ENCODE peak calls at places on chromosomes 1 and 21, in six cellular contexts. N, X, A, G, B and J are unnamed samples. For H3K9me3, the result is how much of the 10 kb centered on the place peaks cover.

GRCh38 chr1:203028067-203028783 is 1.9 kb downstream of the PPFIA4 start:
- DNase-seq in G (no peak), N (no peak), X (no peak), A (no peak), B (peak), J (no peak)

GRCh38 chr1:47440849-47441170 is 3.0 kb downstream of the FOXD2 start:
- DNase-seq in X (no peak), B (peak), G (no peak), A (no peak), N (no peak), J (no peak)

GRCh38 chr1:20610950-20611349 is 22.1 kb downstream of the CDA start:
- DNase-seq in B (no peak), A (no peak), G (no peak), X (no peak), N (peak), J (no peak)

GRCh38 chr1:216054593-216054992 is 368.7 kb downstream of the USH2A start:
- DNase-seq in G (no peak), B (no peak), N (no peak), X (no peak), A (no peak), J (no peak)

GRCh38 chr21:37765501-37765900 is 150.8 kb downstream of the KCNJ6 start:
- DNase-seq in N (no peak), A (no peak), G (no peak), B (no peak), X (no peak), J (no peak)

GRCh38 chr1:96236156-96236739 is 485.3 kb upstream of the PTBP2 start:
- DNase-seq in B (peak), G (no peak), A (no peak), N (no peak), X (no peak), J (no peak)

GRCh38 chr1:223022641-223023473 is 120.2 kb downstream of the TLR5 start:
- DNase-seq in B (no peak), A (no peak), X (no peak), G (no peak), N (no peak), J (no peak)

GRCh38 chr1:160157174-160157573 is 5.8 kb downstream of the ATP1A4 start:
- DNase-seq in G (no peak), A (no peak), X (no peak), N (no peak), B (no peak), J (no peak)

GRCh38 chr1:231850786-231851185 is 224.2 kb downstream of the DISC1 start:
- DNase-seq in N (no peak), A (no peak), X (no peak), G (no peak), B (no peak), J (no peak)

GRCh38 chr1:210728437-210729149 is 399.9 kb downstream of the HHAT start:
- DNase-seq in B (no peak), X (no peak), A (no peak), N (no peak), G (no peak), J (no peak)

GRCh38 chr1:94676686-94677085 is 135.1 kb upstream of the F3 start:
- DNase-seq in G (no peak), A (no peak), B (peak), X (no peak), N (no peak), J (no peak)

GRCh38 chr1:62870148-62870547 is 86.2 kb downstream of the ATG4C start:
- DNase-seq in A (no peak), X (no peak), G (no peak), B (no peak), N (no peak), J (no peak)

GRCh38 chr1:29201595-29202051 is 19.9 kb upstream of the SRSF4 start:
- DNase-seq in A (no peak), X (no peak), N (no peak), G (no peak), B (no peak), J (no peak)

GRCh38 chr21:44416193-44416592 is 39.1 kb upstream of the LRRC3 start:
- DNase-seq in A (no peak), N (no peak), B (no peak), G (no peak), X (peak), J (no peak)
- H3K9me3 ChIP-seq in A (under half), N (under half), B (under half), G (under half), X (under half), J (under half)

GRCh38 chr21:26563977-26564503 is 9.0 kb downstream of the CYYR1 start:
- DNase-seq in G (no peak), A (no peak), B (no peak), X (no peak), N (no peak), J (no peak)

GRCh38 chr21:26565105-26565504 is 8.0 kb downstream of the CYYR1 start:
- DNase-seq in X (no peak), N (no peak), G (no peak), A (no peak), B (no peak), J (no peak)

GRCh38 chr21:26570203-26570602 is 2.9 kb downstream of the CYYR1 start:
- DNase-seq in X (no peak), N (no peak), B (no peak), A (no peak), G (no peak), J (no peak)

GRCh38 chr21:26565546-26565945 is 7.5 kb downstream of the CYYR1 start:
- DNase-seq in G (no peak), A (no peak), N (no peak), X (no peak), B (no peak), J (no peak)
- H3K9me3 ChIP-seq in G (under half), A (under half), N (under half), X (under half), B (under half), J (under half)

GRCh38 chr1:92444351-92444750 is 42.4 kb downstream of the GFI1 start:
- DNase-seq in X (no peak), B (no peak), A (no peak), G (no peak), N (no peak), J (no peak)
- H3K9me3 ChIP-seq in X (under half), B (under half), A (under half), G (under half), N (under half), J (under half)

GRCh38 chr1:2823921-2824660 is 22.6 kb upstream of the TTC34 start:
- DNase-seq in A (no peak), G (no peak), X (no peak), B (no peak), N (no peak), J (no peak)
- H3K9me3 ChIP-seq in A (under half), G (under half), X (under half), B (under half), N (under half), J (under half)

GRCh38 chr1:2961081-2961480 is 60.2 kb upstream of the ACTRT2 start:
- DNase-seq in X (peak), B (no peak), G (no peak), A (no peak), N (no peak), J (no peak)
- H3K9me3 ChIP-seq in X (under half), B (under half), G (under half), A (under half), N (under half), J (under half)

DNA sequence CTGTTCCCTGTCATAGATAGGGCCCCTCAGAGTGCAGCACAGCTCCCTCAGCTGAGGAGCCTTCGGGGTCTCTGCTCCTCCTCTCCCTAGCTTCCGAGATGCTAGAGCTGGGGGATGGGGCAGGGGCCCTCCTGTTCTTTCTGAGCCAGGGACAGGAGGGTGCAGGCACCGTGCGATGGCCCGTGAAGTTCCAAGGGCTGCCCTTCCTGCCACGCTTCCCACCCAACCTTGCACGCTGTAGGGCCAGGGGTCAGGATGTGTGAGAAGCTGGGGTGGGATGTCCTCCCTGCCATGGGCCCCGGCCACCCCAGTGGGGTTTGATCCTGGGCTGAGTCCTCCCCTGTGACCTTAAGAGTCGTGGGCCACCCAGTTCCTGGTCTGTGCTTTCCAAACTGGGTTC is 240.7 kb upstream of the C1orf174 start:
- DNase-seq in G (no peak), N (no peak), A (no peak), X (no peak), B (no peak), J (no peak)
- H3K9me3 ChIP-seq in G (under half), N (under half), A (under half), X (under half), B (under half), J (under half)

GRCh38 chr1:75134656-75134938 is 409 bp downstream of the LHX8 start:
- DNase-seq in G (no peak), B (no peak), N (no peak), X (no peak), A (no peak), J (no peak)
- H3K9me3 ChIP-seq in G (under half), B (under half), N (under half), X (under half), A (under half), J (under half)

DNA sequence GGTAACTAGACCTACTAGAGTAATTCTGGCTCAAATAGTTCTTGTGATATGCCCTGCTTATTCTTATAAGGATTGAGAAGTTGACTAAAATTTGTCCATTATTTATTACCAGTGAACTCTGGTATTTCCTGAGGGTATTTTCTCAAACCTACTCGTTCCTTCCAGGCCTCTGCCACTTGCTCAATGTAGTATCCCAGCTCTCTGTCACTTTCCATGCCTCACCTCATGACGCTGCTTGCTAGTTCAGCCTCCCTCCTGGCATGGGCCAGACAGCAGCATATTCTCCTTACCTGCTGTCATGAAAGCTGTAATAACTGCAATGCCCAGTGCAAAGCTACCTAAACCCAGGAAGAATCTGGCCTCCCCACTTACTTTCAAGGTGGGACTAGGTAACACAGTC is 602.9 kb upstream of the ADAMTS5 start:
- DNase-seq in G (no peak), A (no peak), X (no peak), N (no peak), B (no peak), J (no peak)
- H3K9me3 ChIP-seq in G (under half), A (under half), X (under half), N (under half), B (under half), J (under half)

GRCh38 chr21:27261676-27262075 is 294.8 kb upstream of the ADAMTS5 start:
- DNase-seq in N (no peak), G (no peak), A (no peak), B (no peak), X (no peak), J (no peak)

GRCh38 chr21:27258222-27258621 is 291.3 kb upstream of the ADAMTS5 start:
- DNase-seq in A (no peak), X (no peak), N (no peak), G (no peak), B (no peak), J (no peak)

GRCh38 chr21:27258756-27259429 is 292.0 kb upstream of the ADAMTS5 start:
- DNase-seq in N (no peak), A (no peak), G (no peak), X (no peak), B (no peak), J (no peak)

GRCh38 chr21:27265492-27265891 is 298.6 kb upstream of the ADAMTS5 start:
- DNase-seq in A (no peak), N (no peak), B (no peak), X (no peak), G (no peak), J (no peak)

DNA sequence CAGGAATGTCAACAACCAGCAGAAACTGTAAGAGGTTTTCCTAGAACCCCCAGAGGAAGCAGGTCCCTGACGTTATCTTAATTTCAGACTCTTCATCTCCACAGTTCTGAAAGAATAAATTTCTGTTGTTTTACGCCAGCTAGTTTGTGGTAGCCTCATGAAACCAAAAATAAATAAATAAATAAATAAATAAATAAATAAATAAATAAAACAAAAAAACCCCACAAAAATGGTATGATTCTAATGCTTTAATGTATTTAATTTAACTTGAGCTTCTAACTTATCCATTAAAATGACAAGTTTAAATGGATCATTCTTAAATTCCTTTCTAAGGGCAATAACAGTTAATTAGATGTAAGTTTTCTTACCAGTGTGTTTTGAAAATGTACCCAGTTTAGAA is 293.8 kb upstream of the ADAMTS5 start:
- DNase-seq in B (no peak), A (no peak), N (no peak), G (no peak), X (no peak), J (no peak)
- H3K9me3 ChIP-seq in B (under half), A (under half), N (under half), G (under half), X (under half), J (under half)